ENCODE peak calls at places on chromosomes 12 and 14, in five cellular contexts. C, U, V, O and Q are unnamed samples.

GRCh38 chr12:69508581-69508980 is 38.4 kb downstream of the FRS2 start:
- DNase-seq in C (no peak), O (no peak), V (no peak), U (no peak), Q (no peak)

GRCh38 chr12:132621657-132622435 is 3.3 kb downstream of the P2RX2 start:
- DNase-seq in V (no peak), C (no peak), O (no peak), U (no peak), Q (no peak)

GRCh38 chr14:98345186-98345585 is 926.8 kb downstream of the BCL11B start:
- DNase-seq in V (no peak), U (no peak), C (no peak), O (no peak), Q (no peak)

GRCh38 chr14:29486132-29486531 is 441.5 kb downstream of the PRKD1 start:
- DNase-seq in V (no peak), O (peak; percentile 62), C (no peak), U (no peak), Q (no peak)

GRCh38 chr14:51547260-51547659 is 104.5 kb upstream of the FRMD6 start:
- DNase-seq in U (no peak), O (peak; percentile 98), C (no peak), V (no peak), Q (no peak)

GRCh38 chr12:53190108-53190729 is 9.5 kb upstream of the CSAD start:
- DNase-seq in C (no peak), V (no peak), O (peak; percentile 46), U (no peak), Q (no peak)

GRCh38 chr12:45184145-45184958 is 31.5 kb upstream of the ANO6 start:
- DNase-seq in C (no peak), O (no peak), U (no peak), V (no peak), Q (peak; percentile 85)

GRCh38 chr12:89707992-89708792 is 446 bp downstream of the ATP2B1 start:
- DNase-seq in U (peak; percentile 47), C (no peak), O (peak; percentile 43), V (no peak), Q (no peak)

GRCh38 chr12:14886271-14886670 is 617 bp upstream of the MGP start:
- DNase-seq in C (no peak), V (no peak), U (no peak), O (no peak), Q (no peak)